ENCODE peak calls at places on chromosomes 5 and 9, in nine cellular contexts. One of them, this sample, is unnamed.

GRCh38 chr5:95730730-95731570 is at the start of gene RHOBTB3:
- DNase-seq in foreskin fibroblast: peak; percentile 92
- DNase-seq in fibroblast of lung: peak; percentile 95
- DNase-seq in mucosa of descending colon: peak; percentile 88
- DNase-seq in cardiac fibroblast: peak; percentile 98
- DNase-seq in lower lobe of right lung: peak; percentile 88
- DNase-seq in neural progenitor cell: peak; percentile 89
- DNase-seq in right atrium auricular region: peak; percentile 96
- DNase-seq in pancreas: peak; percentile 96
- DNase-seq in this sample: peak; percentile 94

GRCh38 chr5:172901012-172901780 is 58.0 kb upstream of the RPL26L1 start:
- DNase-seq in fibroblast of lung: peak; percentile 91
- DNase-seq in neural progenitor cell: no peak
- DNase-seq in mucosa of descending colon: no peak
- DNase-seq in right atrium auricular region: peak; percentile 92
- DNase-seq in lower lobe of right lung: no peak
- DNase-seq in cardiac fibroblast: peak; percentile 83
- DNase-seq in foreskin fibroblast: peak; percentile 67
- DNase-seq in pancreas: peak; percentile 92
- DNase-seq in this sample: peak; percentile 88

GRCh38 chr5:7801898-7802614 is 48.9 kb downstream of the CFAP90 start:
- DNase-seq in foreskin fibroblast: no peak
- DNase-seq in neural progenitor cell: no peak
- DNase-seq in right atrium auricular region: no peak
- DNase-seq in cardiac fibroblast: no peak
- DNase-seq in fibroblast of lung: no peak
- DNase-seq in lower lobe of right lung: no peak
- DNase-seq in pancreas: no peak
- DNase-seq in mucosa of descending colon: no peak
- DNase-seq in this sample: no peak

GRCh38 chr9:134962998-134963364 is 45.3 kb upstream of the FCN1 start:
- DNase-seq in cardiac fibroblast: no peak
- DNase-seq in right atrium auricular region: no peak
- DNase-seq in pancreas: no peak
- DNase-seq in neural progenitor cell: no peak
- DNase-seq in fibroblast of lung: no peak
- DNase-seq in foreskin fibroblast: no peak
- DNase-seq in lower lobe of right lung: peak; percentile 38
- DNase-seq in mucosa of descending colon: no peak
- DNase-seq in this sample: no peak

GRCh38 chr5:460413-460700 is 17.4 kb downstream of the EXOC3 start:
- DNase-seq in foreskin fibroblast: no peak
- DNase-seq in neural progenitor cell: no peak
- DNase-seq in lower lobe of right lung: no peak
- DNase-seq in mucosa of descending colon: no peak
- DNase-seq in cardiac fibroblast: no peak
- DNase-seq in right atrium auricular region: no peak
- DNase-seq in pancreas: peak; percentile 1
- DNase-seq in fibroblast of lung: no peak
- DNase-seq in this sample: no peak

GRCh38 chr5:37723147-37723961 is 116.5 kb downstream of the GDNF start:
- DNase-seq in neural progenitor cell: peak; percentile 59
- DNase-seq in fibroblast of lung: no peak
- DNase-seq in right atrium auricular region: no peak
- DNase-seq in foreskin fibroblast: no peak
- DNase-seq in pancreas: no peak
- DNase-seq in mucosa of descending colon: no peak
- DNase-seq in lower lobe of right lung: no peak
- DNase-seq in cardiac fibroblast: no peak
- DNase-seq in this sample: peak; percentile 37

GRCh38 chr9:134230942-134231325 is 66.6 kb upstream of the RNU6ATAC start:
- DNase-seq in lower lobe of right lung: no peak
- DNase-seq in mucosa of descending colon: no peak
- DNase-seq in pancreas: no peak
- DNase-seq in cardiac fibroblast: no peak
- DNase-seq in neural progenitor cell: no peak
- DNase-seq in fibroblast of lung: no peak
- DNase-seq in right atrium auricular region: no peak
- DNase-seq in foreskin fibroblast: no peak
- DNase-seq in this sample: peak; percentile 28

GRCh38 chr5:158039911-158040347 is 181.0 kb upstream of the CLINT1 start:
- DNase-seq in neural progenitor cell: no peak
- DNase-seq in lower lobe of right lung: no peak
- DNase-seq in fibroblast of lung: no peak
- DNase-seq in foreskin fibroblast: no peak
- DNase-seq in right atrium auricular region: no peak
- DNase-seq in mucosa of descending colon: no peak
- DNase-seq in pancreas: no peak
- DNase-seq in cardiac fibroblast: no peak
- DNase-seq in this sample: no peak

GRCh38 chr5:102670224-102670836 is 84.8 kb upstream of the PAM start:
- DNase-seq in right atrium auricular region: no peak
- DNase-seq in cardiac fibroblast: no peak
- DNase-seq in neural progenitor cell: peak; percentile 60
- DNase-seq in fibroblast of lung: no peak
- DNase-seq in mucosa of descending colon: peak; percentile 7
- DNase-seq in pancreas: no peak
- DNase-seq in foreskin fibroblast: no peak
- DNase-seq in lower lobe of right lung: no peak
- DNase-seq in this sample: peak; percentile 45

GRCh38 chr5:43192558-43193170 is 639 bp downstream of the NIM1K start:
- DNase-seq in cardiac fibroblast: peak; percentile 19
- DNase-seq in pancreas: peak; percentile 5
- DNase-seq in lower lobe of right lung: peak; percentile 55
- DNase-seq in fibroblast of lung: peak; percentile 39
- DNase-seq in right atrium auricular region: no peak
- DNase-seq in mucosa of descending colon: peak; percentile 6
- DNase-seq in foreskin fibroblast: peak; percentile 26
- DNase-seq in neural progenitor cell: peak; percentile 39
- DNase-seq in this sample: peak; percentile 57

GRCh38 chr9:78021692-78022091 is 9.9 kb downstream of the GNAQ start:
- DNase-seq in cardiac fibroblast: peak; percentile 51
- DNase-seq in neural progenitor cell: peak; percentile 34
- DNase-seq in right atrium auricular region: no peak
- DNase-seq in foreskin fibroblast: no peak
- DNase-seq in fibroblast of lung: no peak
- DNase-seq in mucosa of descending colon: peak; percentile 65
- DNase-seq in lower lobe of right lung: peak; percentile 69
- DNase-seq in pancreas: no peak
- DNase-seq in this sample: peak; percentile 70

GRCh38 chr9:111016046-111017026 is 21.9 kb downstream of the LPAR1 start:
- DNase-seq in fibroblast of lung: peak; percentile 80
- DNase-seq in pancreas: no peak
- DNase-seq in neural progenitor cell: no peak
- DNase-seq in mucosa of descending colon: no peak
- DNase-seq in lower lobe of right lung: no peak
- DNase-seq in cardiac fibroblast: peak; percentile 90
- DNase-seq in right atrium auricular region: no peak
- DNase-seq in foreskin fibroblast: peak; percentile 48
- DNase-seq in this sample: peak; percentile 83

GRCh38 chr5:56829137-56829536 is 13.8 kb downstream of the MAP3K1 start:
- DNase-seq in neural progenitor cell: no peak
- DNase-seq in cardiac fibroblast: no peak
- DNase-seq in foreskin fibroblast: no peak
- DNase-seq in right atrium auricular region: no peak
- DNase-seq in pancreas: no peak
- DNase-seq in mucosa of descending colon: no peak
- DNase-seq in fibroblast of lung: no peak
- DNase-seq in lower lobe of right lung: no peak
- DNase-seq in this sample: no peak

GRCh38 chr5:2256646-2257288 is 374.0 kb upstream of the IRX4 start:
- DNase-seq in right atrium auricular region: peak; percentile 21
- DNase-seq in cardiac fibroblast: no peak
- DNase-seq in pancreas: no peak
- DNase-seq in fibroblast of lung: no peak
- DNase-seq in mucosa of descending colon: no peak
- DNase-seq in neural progenitor cell: no peak
- DNase-seq in foreskin fibroblast: no peak
- DNase-seq in lower lobe of right lung: no peak
- DNase-seq in this sample: no peak

GRCh38 chr9:137220317-137221094 is 1.5 kb downstream of the RNF208 start:
- DNase-seq in cardiac fibroblast: no peak
- DNase-seq in mucosa of descending colon: no peak
- DNase-seq in fibroblast of lung: no peak
- DNase-seq in lower lobe of right lung: no peak
- DNase-seq in foreskin fibroblast: no peak
- DNase-seq in right atrium auricular region: no peak
- DNase-seq in pancreas: no peak
- DNase-seq in neural progenitor cell: no peak
- DNase-seq in this sample: no peak

DNA sequence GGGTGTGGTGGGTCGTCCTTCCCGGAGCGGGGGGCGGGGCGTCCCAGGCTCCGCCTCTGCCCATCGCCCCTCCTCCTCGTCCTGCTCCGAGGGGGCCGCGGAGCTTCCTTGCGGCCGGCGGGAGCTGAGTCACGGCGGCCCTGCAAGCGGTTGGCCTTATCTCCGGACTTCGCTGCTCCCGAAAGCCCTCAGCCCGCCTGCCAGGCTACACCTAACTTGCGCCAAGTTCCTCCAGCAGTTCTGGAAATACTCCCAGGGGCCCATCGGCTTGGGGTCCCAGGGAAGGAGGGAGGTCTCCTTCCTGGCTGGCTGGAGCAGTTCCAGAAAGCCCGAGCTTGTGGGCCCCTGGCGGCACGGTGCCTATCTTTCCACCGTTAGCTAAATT is 54.2 kb upstream of the CDKN2AIPNL start:
- DNase-seq in right atrium auricular region: peak; percentile 93
- DNase-seq in mucosa of descending colon: peak; percentile 94
- DNase-seq in foreskin fibroblast: peak; percentile 93
- DNase-seq in lower lobe of right lung: peak; percentile 89
- DNase-seq in cardiac fibroblast: peak; percentile 99
- DNase-seq in pancreas: peak; percentile 86
- DNase-seq in neural progenitor cell: peak; percentile 88
- DNase-seq in fibroblast of lung: peak; percentile 96
- DNase-seq in this sample: peak; percentile 94
- TF ChIP-seq CTCF in right atrium auricular region: no peak
- TF ChIP-seq CTCF in mucosa of descending colon: no peak
- TF ChIP-seq CTCF in foreskin fibroblast: no peak
- TF ChIP-seq CTCF in lower lobe of right lung: no peak
- TF ChIP-seq CTCF in cardiac fibroblast: no peak
- TF ChIP-seq CTCF in pancreas: no peak
- TF ChIP-seq CTCF in neural progenitor cell: peak; percentile 12
- TF ChIP-seq CTCF in fibroblast of lung: no peak
- TF ChIP-seq CTCF in this sample: peak; percentile 9

DNA sequence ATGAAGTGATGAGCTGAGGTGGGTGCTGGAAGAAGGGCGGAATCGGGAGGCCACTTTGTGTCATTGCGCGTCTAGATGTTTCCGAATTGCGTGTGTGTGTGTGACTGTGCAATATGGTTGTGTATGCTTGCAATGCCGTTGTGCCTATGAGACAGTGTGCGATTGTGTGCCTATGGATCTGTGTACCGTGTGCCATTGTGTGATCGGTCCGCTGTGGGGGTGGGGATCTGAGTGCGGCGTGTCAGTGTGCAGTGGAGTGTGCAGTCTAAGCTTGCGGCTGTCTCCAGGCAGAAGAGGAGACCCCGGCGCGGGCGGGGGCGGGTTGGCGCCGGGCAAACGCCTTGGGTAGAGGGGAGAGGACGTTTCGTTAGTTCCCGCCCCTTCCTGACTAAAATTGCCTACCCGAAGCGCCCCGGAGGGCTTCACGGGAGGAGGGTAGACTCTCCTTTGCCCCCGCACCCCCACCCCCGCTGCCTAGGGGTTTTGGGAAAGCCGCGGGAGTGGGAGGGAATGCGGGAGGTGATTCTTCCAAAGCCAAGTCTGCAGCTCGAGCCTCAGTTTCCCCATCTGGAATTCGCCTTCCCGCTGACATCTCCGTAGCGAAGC is 24.2 kb downstream of the PCDHGC5 start:
- DNase-seq in lower lobe of right lung: no peak
- DNase-seq in mucosa of descending colon: peak; percentile 51
- DNase-seq in fibroblast of lung: peak; percentile 61
- DNase-seq in cardiac fibroblast: peak; percentile 40
- DNase-seq in foreskin fibroblast: peak; percentile 44
- DNase-seq in pancreas: peak; percentile 30
- DNase-seq in neural progenitor cell: peak; percentile 81
- DNase-seq in right atrium auricular region: no peak
- DNase-seq in this sample: peak; percentile 64
- H3K4me3 ChIP-seq in lower lobe of right lung: peak overlapping the region; percentile 64
- H3K4me3 ChIP-seq in mucosa of descending colon: no peak overlapping the region
- H3K4me3 ChIP-seq in fibroblast of lung: peak overlapping the region; percentile 47
- H3K4me3 ChIP-seq in cardiac fibroblast: peak overlapping the region; percentile 44
- H3K4me3 ChIP-seq in foreskin fibroblast: peak overlapping the region; percentile 50
- H3K4me3 ChIP-seq in pancreas: peak overlapping the region; percentile 49
- H3K4me3 ChIP-seq in neural progenitor cell: peak overlapping the region; percentile 44
- H3K4me3 ChIP-seq in right atrium auricular region: peak overlapping the region; percentile 35
- H3K4me3 ChIP-seq in this sample: peak overlapping the region; percentile 61

GRCh38 chr9:87195306-87195705 is 248.0 kb upstream of the GAS1 start:
- DNase-seq in pancreas: no peak
- DNase-seq in mucosa of descending colon: no peak
- DNase-seq in foreskin fibroblast: no peak
- DNase-seq in cardiac fibroblast: no peak
- DNase-seq in right atrium auricular region: no peak
- DNase-seq in fibroblast of lung: peak; percentile 37
- DNase-seq in lower lobe of right lung: no peak
- DNase-seq in neural progenitor cell: no peak
- DNase-seq in this sample: no peak

GRCh38 chr9:87193151-87193550 is 245.8 kb upstream of the GAS1 start:
- DNase-seq in cardiac fibroblast: no peak
- DNase-seq in foreskin fibroblast: peak; percentile 44
- DNase-seq in pancreas: no peak
- DNase-seq in mucosa of descending colon: no peak
- DNase-seq in neural progenitor cell: no peak
- DNase-seq in right atrium auricular region: no peak
- DNase-seq in lower lobe of right lung: no peak
- DNase-seq in fibroblast of lung: no peak
- DNase-seq in this sample: no peak

GRCh38 chr9:87197349-87198130 is 250.2 kb upstream of the GAS1 start:
- DNase-seq in foreskin fibroblast: no peak
- DNase-seq in mucosa of descending colon: no peak
- DNase-seq in fibroblast of lung: no peak
- DNase-seq in cardiac fibroblast: no peak
- DNase-seq in right atrium auricular region: no peak
- DNase-seq in neural progenitor cell: no peak
- DNase-seq in lower lobe of right lung: no peak
- DNase-seq in pancreas: no peak
- DNase-seq in this sample: no peak

GRCh38 chr9:87193925-87194380 is 246.6 kb upstream of the GAS1 start:
- DNase-seq in cardiac fibroblast: peak; percentile 83
- DNase-seq in pancreas: no peak
- DNase-seq in neural progenitor cell: no peak
- DNase-seq in mucosa of descending colon: no peak
- DNase-seq in foreskin fibroblast: peak; percentile 89
- DNase-seq in lower lobe of right lung: no peak
- DNase-seq in right atrium auricular region: no peak
- DNase-seq in fibroblast of lung: peak; percentile 91
- DNase-seq in this sample: peak; percentile 97

GRCh38 chr9:87194471-87194870 is 247.2 kb upstream of the GAS1 start:
- DNase-seq in mucosa of descending colon: no peak
- DNase-seq in foreskin fibroblast: peak; percentile 80
- DNase-seq in neural progenitor cell: peak; percentile 42
- DNase-seq in pancreas: no peak
- DNase-seq in right atrium auricular region: no peak
- DNase-seq in cardiac fibroblast: peak; percentile 71
- DNase-seq in lower lobe of right lung: no peak
- DNase-seq in fibroblast of lung: peak; percentile 56
- DNase-seq in this sample: peak; percentile 93
- TF ChIP-seq CTCF in mucosa of descending colon: no peak
- TF ChIP-seq CTCF in foreskin fibroblast: no peak
- TF ChIP-seq CTCF in neural progenitor cell: no peak
- TF ChIP-seq CTCF in pancreas: no peak
- TF ChIP-seq CTCF in right atrium auricular region: no peak
- TF ChIP-seq CTCF in cardiac fibroblast: no peak
- TF ChIP-seq CTCF in lower lobe of right lung: no peak
- TF ChIP-seq CTCF in fibroblast of lung: no peak
- TF ChIP-seq CTCF in this sample: no peak

GRCh38 chr5:110108520-110108919 is 418.8 kb downstream of the MAN2A1 start:
- DNase-seq in pancreas: no peak
- DNase-seq in fibroblast of lung: no peak
- DNase-seq in right atrium auricular region: no peak
- DNase-seq in neural progenitor cell: no peak
- DNase-seq in cardiac fibroblast: no peak
- DNase-seq in foreskin fibroblast: no peak
- DNase-seq in mucosa of descending colon: no peak
- DNase-seq in lower lobe of right lung: no peak
- DNase-seq in this sample: no peak
- H3K4me3 ChIP-seq in pancreas: no peak overlapping the region
- H3K4me3 ChIP-seq in fibroblast of lung: no peak overlapping the region
- H3K4me3 ChIP-seq in right atrium auricular region: no peak overlapping the region
- H3K4me3 ChIP-seq in neural progenitor cell: no peak overlapping the region
- H3K4me3 ChIP-seq in cardiac fibroblast: no peak overlapping the region
- H3K4me3 ChIP-seq in foreskin fibroblast: no peak overlapping the region
- H3K4me3 ChIP-seq in mucosa of descending colon: no peak overlapping the region
- H3K4me3 ChIP-seq in lower lobe of right lung: no peak overlapping the region
- H3K4me3 ChIP-seq in this sample: no peak overlapping the region